ENCODE peak calls at places on chromosomes 7 and 10, in ten cellular contexts. One of them, this sample, is unnamed.

GRCh38 chr7:135416431-135416830 is 93.5 kb downstream of the CNOT4 start:
- DNase-seq in fibroblast of pulmonary artery: no peak
- DNase-seq in nephron progenitor cell: no peak
- DNase-seq in cardiac muscle cell: no peak
- DNase-seq in upper lobe of right lung: no peak
- DNase-seq in kidney epithelial cell: no peak
- DNase-seq in mucosa of descending colon: no peak
- DNase-seq in MM.1S: no peak
- DNase-seq in GM12865: no peak
- DNase-seq in brain microvascular endothelial cell: no peak
- DNase-seq in this sample: no peak

GRCh38 chr10:100370561-100370975 is 23.5 kb downstream of the SCD start:
- DNase-seq in fibroblast of pulmonary artery: no peak
- DNase-seq in nephron progenitor cell: no peak
- DNase-seq in cardiac muscle cell: no peak
- DNase-seq in upper lobe of right lung: no peak
- DNase-seq in kidney epithelial cell: no peak
- DNase-seq in mucosa of descending colon: peak; percentile 60
- DNase-seq in MM.1S: peak; percentile 62
- DNase-seq in GM12865: no peak
- DNase-seq in brain microvascular endothelial cell: no peak
- DNase-seq in this sample: no peak

GRCh38 chr7:140439359-140439758 is 35.5 kb downstream of the RAB19 start:
- DNase-seq in fibroblast of pulmonary artery: no peak
- DNase-seq in nephron progenitor cell: no peak
- DNase-seq in cardiac muscle cell: no peak
- DNase-seq in upper lobe of right lung: no peak
- DNase-seq in kidney epithelial cell: no peak
- DNase-seq in mucosa of descending colon: no peak
- DNase-seq in MM.1S: no peak
- DNase-seq in GM12865: peak; percentile 9
- DNase-seq in brain microvascular endothelial cell: no peak
- DNase-seq in this sample: peak; percentile 65

GRCh38 chr10:130877131-130877530 is 434.4 kb downstream of the TCERG1L start:
- DNase-seq in fibroblast of pulmonary artery: no peak
- DNase-seq in nephron progenitor cell: no peak
- DNase-seq in cardiac muscle cell: no peak
- DNase-seq in upper lobe of right lung: no peak
- DNase-seq in kidney epithelial cell: no peak
- DNase-seq in mucosa of descending colon: no peak
- DNase-seq in MM.1S: no peak
- DNase-seq in GM12865: no peak
- DNase-seq in brain microvascular endothelial cell: no peak
- DNase-seq in this sample: no peak

GRCh38 chr7:128833939-128834310 is 3.7 kb downstream of the FLNC start:
- DNase-seq in fibroblast of pulmonary artery: peak; percentile 73
- DNase-seq in nephron progenitor cell: no peak
- DNase-seq in cardiac muscle cell: peak; percentile 65
- DNase-seq in upper lobe of right lung: no peak
- DNase-seq in kidney epithelial cell: no peak
- DNase-seq in mucosa of descending colon: no peak
- DNase-seq in MM.1S: no peak
- DNase-seq in GM12865: no peak
- DNase-seq in brain microvascular endothelial cell: peak; percentile 30
- DNase-seq in this sample: no peak

GRCh38 chr10:30589441-30589840 is 40.1 kb downstream of the LYZL2 start:
- DNase-seq in fibroblast of pulmonary artery: no peak
- DNase-seq in nephron progenitor cell: no peak
- DNase-seq in cardiac muscle cell: no peak
- DNase-seq in upper lobe of right lung: peak; percentile 68
- DNase-seq in kidney epithelial cell: no peak
- DNase-seq in mucosa of descending colon: no peak
- DNase-seq in MM.1S: no peak
- DNase-seq in GM12865: no peak
- DNase-seq in brain microvascular endothelial cell: no peak
- DNase-seq in this sample: no peak

GRCh38 chr10:82564353-82565218 is 689.6 kb downstream of the NRG3 start:
- DNase-seq in fibroblast of pulmonary artery: peak; percentile 28
- DNase-seq in nephron progenitor cell: no peak
- DNase-seq in cardiac muscle cell: no peak
- DNase-seq in upper lobe of right lung: no peak
- DNase-seq in kidney epithelial cell: no peak
- DNase-seq in mucosa of descending colon: no peak
- DNase-seq in MM.1S: no peak
- DNase-seq in GM12865: no peak
- DNase-seq in brain microvascular endothelial cell: no peak
- DNase-seq in this sample: no peak

GRCh38 chr10:9081253-9081652 is 1026.8 kb downstream of the GATA3 start:
- DNase-seq in fibroblast of pulmonary artery: no peak
- DNase-seq in nephron progenitor cell: no peak
- DNase-seq in cardiac muscle cell: no peak
- DNase-seq in upper lobe of right lung: no peak
- DNase-seq in kidney epithelial cell: no peak
- DNase-seq in mucosa of descending colon: no peak
- DNase-seq in MM.1S: no peak
- DNase-seq in GM12865: no peak
- DNase-seq in brain microvascular endothelial cell: no peak
- DNase-seq in this sample: no peak

GRCh38 chr10:103795634-103796265 is 59.6 kb downstream of the SH3PXD2A start:
- DNase-seq in fibroblast of pulmonary artery: no peak
- DNase-seq in nephron progenitor cell: no peak
- DNase-seq in cardiac muscle cell: no peak
- DNase-seq in upper lobe of right lung: no peak
- DNase-seq in kidney epithelial cell: no peak
- DNase-seq in mucosa of descending colon: no peak
- DNase-seq in MM.1S: no peak
- DNase-seq in GM12865: no peak
- DNase-seq in brain microvascular endothelial cell: no peak
- DNase-seq in this sample: no peak

GRCh38 chr7:96508371-96508770 is 186.5 kb upstream of the SLC25A13 start:
- DNase-seq in fibroblast of pulmonary artery: peak; percentile 3
- DNase-seq in nephron progenitor cell: no peak
- DNase-seq in cardiac muscle cell: peak; percentile 6
- DNase-seq in upper lobe of right lung: no peak
- DNase-seq in kidney epithelial cell: no peak
- DNase-seq in mucosa of descending colon: no peak
- DNase-seq in MM.1S: no peak
- DNase-seq in GM12865: no peak
- DNase-seq in brain microvascular endothelial cell: no peak
- DNase-seq in this sample: no peak

GRCh38 chr10:79019961-79020491 is 48.7 kb upstream of the ZMIZ1 start:
- DNase-seq in fibroblast of pulmonary artery: peak; percentile 75
- DNase-seq in nephron progenitor cell: no peak
- DNase-seq in cardiac muscle cell: peak; percentile 86
- DNase-seq in upper lobe of right lung: peak; percentile 63
- DNase-seq in kidney epithelial cell: no peak
- DNase-seq in mucosa of descending colon: no peak
- DNase-seq in MM.1S: no peak
- DNase-seq in GM12865: no peak
- DNase-seq in brain microvascular endothelial cell: no peak
- DNase-seq in this sample: no peak

DNA sequence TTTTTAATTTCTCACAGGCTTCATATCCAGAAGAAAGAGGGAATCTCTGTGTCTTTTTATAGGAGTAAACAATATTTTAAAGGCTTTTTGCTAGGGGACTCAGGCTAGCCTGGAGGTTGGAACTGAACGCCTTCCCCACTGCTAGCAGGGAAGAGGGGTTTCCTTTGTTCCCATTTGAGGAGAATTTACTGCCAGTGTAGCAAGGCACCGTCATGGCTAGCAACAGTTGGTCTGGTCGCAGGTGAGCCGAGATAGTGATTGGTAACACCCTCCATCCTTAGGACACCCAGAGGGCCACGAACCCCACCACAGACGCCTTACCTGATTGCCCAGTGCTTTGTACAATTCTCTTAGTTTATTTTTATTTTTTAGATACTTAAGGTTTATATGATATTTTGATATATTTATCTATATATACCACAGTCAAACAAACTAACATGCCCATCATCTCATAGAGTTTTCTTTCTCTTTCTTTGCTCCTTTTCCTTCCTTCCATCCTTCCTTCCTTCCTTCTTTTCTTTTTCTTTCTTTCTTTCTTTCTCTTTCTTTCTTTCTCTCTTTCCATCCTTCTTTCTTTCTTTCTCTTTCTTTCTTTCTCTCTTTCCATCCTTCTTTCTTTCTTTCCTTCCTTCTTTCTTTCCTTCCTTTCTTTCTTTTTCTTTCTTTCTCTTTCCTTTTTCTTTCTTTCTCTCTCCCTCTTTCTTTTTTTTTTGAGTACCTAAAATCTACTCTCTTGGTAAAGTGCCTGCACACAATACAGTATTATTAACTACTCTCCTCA is 219.0 kb upstream of the AKR1E2 start:
- DNase-seq in fibroblast of pulmonary artery: no peak
- DNase-seq in nephron progenitor cell: no peak
- DNase-seq in cardiac muscle cell: no peak
- DNase-seq in upper lobe of right lung: no peak
- DNase-seq in kidney epithelial cell: no peak
- DNase-seq in mucosa of descending colon: no peak
- DNase-seq in MM.1S: no peak
- DNase-seq in GM12865: no peak
- DNase-seq in brain microvascular endothelial cell: no peak
- DNase-seq in this sample: no peak
- TF ChIP-seq CTCF in fibroblast of pulmonary artery: no peak
- TF ChIP-seq CTCF in nephron progenitor cell: no peak
- TF ChIP-seq CTCF in cardiac muscle cell: no peak
- TF ChIP-seq CTCF in upper lobe of right lung: no peak
- TF ChIP-seq CTCF in kidney epithelial cell: no peak
- TF ChIP-seq CTCF in mucosa of descending colon: no peak
- TF ChIP-seq CTCF in MM.1S: no peak
- TF ChIP-seq CTCF in GM12865: no peak
- TF ChIP-seq CTCF in brain microvascular endothelial cell: no peak
- TF ChIP-seq CTCF in this sample: no peak

GRCh38 chr10:64115913-64116643 is 594.9 kb downstream of the REEP3 start:
- DNase-seq in fibroblast of pulmonary artery: peak; percentile 23
- DNase-seq in nephron progenitor cell: peak; percentile 22
- DNase-seq in cardiac muscle cell: peak; percentile 6
- DNase-seq in upper lobe of right lung: no peak
- DNase-seq in kidney epithelial cell: no peak
- DNase-seq in mucosa of descending colon: no peak
- DNase-seq in MM.1S: peak; percentile 31
- DNase-seq in GM12865: peak; percentile 36
- DNase-seq in brain microvascular endothelial cell: peak; percentile 28
- DNase-seq in this sample: peak; percentile 33
- TF ChIP-seq CTCF in fibroblast of pulmonary artery: peak; percentile 55
- TF ChIP-seq CTCF in nephron progenitor cell: peak; percentile 33
- TF ChIP-seq CTCF in cardiac muscle cell: peak; percentile 50
- TF ChIP-seq CTCF in upper lobe of right lung: peak; percentile 43
- TF ChIP-seq CTCF in kidney epithelial cell: peak; percentile 55
- TF ChIP-seq CTCF in mucosa of descending colon: no peak
- TF ChIP-seq CTCF in MM.1S: peak; percentile 48
- TF ChIP-seq CTCF in GM12865: peak; percentile 53
- TF ChIP-seq CTCF in brain microvascular endothelial cell: peak; percentile 68
- TF ChIP-seq CTCF in this sample: no peak

GRCh38 chr10:97186911-97187310 is 1.2 kb upstream of the SLIT1 start:
- DNase-seq in fibroblast of pulmonary artery: no peak
- DNase-seq in nephron progenitor cell: no peak
- DNase-seq in cardiac muscle cell: no peak
- DNase-seq in upper lobe of right lung: peak; percentile 56
- DNase-seq in kidney epithelial cell: no peak
- DNase-seq in mucosa of descending colon: no peak
- DNase-seq in MM.1S: no peak
- DNase-seq in GM12865: no peak
- DNase-seq in brain microvascular endothelial cell: no peak
- DNase-seq in this sample: no peak

GRCh38 chr10:97184971-97185325 is 811 bp downstream of the SLIT1 start:
- DNase-seq in fibroblast of pulmonary artery: no peak
- DNase-seq in nephron progenitor cell: no peak
- DNase-seq in cardiac muscle cell: no peak
- DNase-seq in upper lobe of right lung: peak; percentile 58
- DNase-seq in kidney epithelial cell: no peak
- DNase-seq in mucosa of descending colon: no peak
- DNase-seq in MM.1S: no peak
- DNase-seq in GM12865: no peak
- DNase-seq in brain microvascular endothelial cell: no peak
- DNase-seq in this sample: no peak

GRCh38 chr10:97190452-97190851 is 4.7 kb upstream of the SLIT1 start:
- DNase-seq in fibroblast of pulmonary artery: no peak
- DNase-seq in nephron progenitor cell: no peak
- DNase-seq in cardiac muscle cell: no peak
- DNase-seq in upper lobe of right lung: peak; percentile 3
- DNase-seq in kidney epithelial cell: no peak
- DNase-seq in mucosa of descending colon: no peak
- DNase-seq in MM.1S: no peak
- DNase-seq in GM12865: no peak
- DNase-seq in brain microvascular endothelial cell: no peak
- DNase-seq in this sample: no peak

GRCh38 chr10:97185326-97186058 is at the start of gene SLIT1:
- DNase-seq in fibroblast of pulmonary artery: no peak
- DNase-seq in nephron progenitor cell: peak; percentile 72
- DNase-seq in cardiac muscle cell: no peak
- DNase-seq in upper lobe of right lung: peak; percentile 51
- DNase-seq in kidney epithelial cell: no peak
- DNase-seq in mucosa of descending colon: no peak
- DNase-seq in MM.1S: no peak
- DNase-seq in GM12865: no peak
- DNase-seq in brain microvascular endothelial cell: no peak
- DNase-seq in this sample: no peak

DNA sequence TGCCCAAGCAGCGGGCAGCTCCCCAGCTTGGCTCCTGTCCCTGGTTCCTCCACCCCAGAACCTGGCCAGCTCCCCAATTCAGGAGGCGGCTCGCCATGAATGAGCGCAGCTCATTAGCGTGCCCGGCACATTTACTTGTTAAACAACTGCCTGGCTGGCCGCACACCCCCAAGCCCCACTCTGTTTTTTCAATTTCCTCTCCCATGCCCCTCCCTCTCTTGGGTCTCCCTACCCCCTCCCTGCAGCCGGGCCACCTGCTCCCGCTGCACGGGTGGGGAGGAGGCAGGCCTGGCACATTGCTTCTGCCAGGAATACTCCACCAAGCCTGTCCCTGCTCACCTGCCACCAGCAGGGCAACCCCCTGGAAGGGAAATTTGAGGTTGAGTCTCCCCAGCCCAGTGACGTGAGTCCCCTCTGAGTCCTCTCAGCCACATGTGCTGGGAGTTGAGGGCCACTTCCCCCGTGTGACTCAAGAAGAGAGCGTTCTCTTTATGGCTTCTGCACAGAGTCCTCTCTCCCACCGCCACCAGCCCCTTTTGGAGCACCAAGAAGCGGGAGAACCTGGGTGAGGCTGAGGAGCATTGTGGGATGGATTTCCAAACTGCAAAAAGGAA is 2.6 kb upstream of the SLIT1 start:
- DNase-seq in fibroblast of pulmonary artery: no peak
- DNase-seq in nephron progenitor cell: no peak
- DNase-seq in cardiac muscle cell: no peak
- DNase-seq in upper lobe of right lung: peak; percentile 46
- DNase-seq in kidney epithelial cell: no peak
- DNase-seq in mucosa of descending colon: no peak
- DNase-seq in MM.1S: no peak
- DNase-seq in GM12865: peak; percentile 26
- DNase-seq in brain microvascular endothelial cell: no peak
- DNase-seq in this sample: no peak
- TF ChIP-seq CTCF in fibroblast of pulmonary artery: no peak
- TF ChIP-seq CTCF in nephron progenitor cell: no peak
- TF ChIP-seq CTCF in cardiac muscle cell: no peak
- TF ChIP-seq CTCF in upper lobe of right lung: no peak
- TF ChIP-seq CTCF in kidney epithelial cell: no peak
- TF ChIP-seq CTCF in mucosa of descending colon: no peak
- TF ChIP-seq CTCF in MM.1S: no peak
- TF ChIP-seq CTCF in GM12865: no peak
- TF ChIP-seq CTCF in brain microvascular endothelial cell: no peak
- TF ChIP-seq CTCF in this sample: no peak

GRCh38 chr10:92200564-92200963 is 90.3 kb downstream of the CPEB3 start:
- DNase-seq in fibroblast of pulmonary artery: no peak
- DNase-seq in nephron progenitor cell: no peak
- DNase-seq in cardiac muscle cell: no peak
- DNase-seq in upper lobe of right lung: no peak
- DNase-seq in kidney epithelial cell: no peak
- DNase-seq in mucosa of descending colon: no peak
- DNase-seq in MM.1S: no peak
- DNase-seq in GM12865: no peak
- DNase-seq in brain microvascular endothelial cell: no peak
- DNase-seq in this sample: no peak
- TF ChIP-seq CTCF in fibroblast of pulmonary artery: no peak
- TF ChIP-seq CTCF in nephron progenitor cell: no peak
- TF ChIP-seq CTCF in cardiac muscle cell: no peak
- TF ChIP-seq CTCF in upper lobe of right lung: no peak
- TF ChIP-seq CTCF in kidney epithelial cell: no peak
- TF ChIP-seq CTCF in mucosa of descending colon: no peak
- TF ChIP-seq CTCF in MM.1S: no peak
- TF ChIP-seq CTCF in GM12865: no peak
- TF ChIP-seq CTCF in brain microvascular endothelial cell: no peak
- TF ChIP-seq CTCF in this sample: no peak